ENCODE peak calls at places on chromosomes 11 and 22, in seven cellular contexts. One of them, this sample, is unnamed. For H3K4me1, the result is how much of the 10 kb centered on the place peaks cover.

GRCh38 chr11:20080032-20080685 is 80.1 kb downstream of the DBX1 start:
- DNase-seq in right lobe of liver: no peak
- DNase-seq in spleen: no peak
- DNase-seq in adrenal gland: no peak
- DNase-seq in uterus: no peak
- DNase-seq in ovary: no peak
- DNase-seq in transverse colon: no peak
- DNase-seq in this sample: no peak

GRCh38 chr22:22030493-22031182 is 48.1 kb upstream of the TOP3B start:
- DNase-seq in ovary: no peak
- DNase-seq in adrenal gland: no peak
- DNase-seq in spleen: peak
- DNase-seq in right lobe of liver: no peak
- DNase-seq in transverse colon: peak
- DNase-seq in uterus: peak
- DNase-seq in this sample: no peak

GRCh38 chr11:28472904-28473303 is 364.7 kb downstream of the METTL15 start:
- DNase-seq in transverse colon: no peak
- DNase-seq in ovary: no peak
- DNase-seq in uterus: no peak
- DNase-seq in right lobe of liver: no peak
- DNase-seq in adrenal gland: no peak
- DNase-seq in spleen: no peak
- DNase-seq in this sample: no peak

GRCh38 chr11:10931761-10932700 is 74.2 kb upstream of the ZBED5 start:
- DNase-seq in ovary: peak
- DNase-seq in spleen: no peak
- DNase-seq in right lobe of liver: no peak
- DNase-seq in transverse colon: peak
- DNase-seq in adrenal gland: peak
- DNase-seq in uterus: peak
- DNase-seq in this sample: no peak

GRCh38 chr11:79940976-79941735 is 500.3 kb upstream of the TENM4 start:
- DNase-seq in right lobe of liver: no peak
- DNase-seq in adrenal gland: no peak
- DNase-seq in spleen: no peak
- DNase-seq in ovary: no peak
- DNase-seq in transverse colon: no peak
- DNase-seq in uterus: no peak
- DNase-seq in this sample: no peak

GRCh38 chr11:103585911-103586310 is 450.5 kb upstream of the DDI1 start:
- DNase-seq in right lobe of liver: no peak
- DNase-seq in ovary: no peak
- DNase-seq in adrenal gland: no peak
- DNase-seq in uterus: no peak
- DNase-seq in transverse colon: no peak
- DNase-seq in spleen: no peak
- DNase-seq in this sample: peak

GRCh38 chr11:88100161-88100560 is 75.1 kb downstream of the RAB38 start:
- DNase-seq in ovary: no peak
- DNase-seq in right lobe of liver: no peak
- DNase-seq in adrenal gland: no peak
- DNase-seq in uterus: no peak
- DNase-seq in spleen: no peak
- DNase-seq in transverse colon: no peak
- DNase-seq in this sample: no peak

GRCh38 chr22:24435861-24436351 is 8.5 kb downstream of the ADORA2A start:
- DNase-seq in adrenal gland: peak
- DNase-seq in right lobe of liver: peak
- DNase-seq in transverse colon: no peak
- DNase-seq in ovary: no peak
- DNase-seq in spleen: peak
- DNase-seq in uterus: no peak
- DNase-seq in this sample: no peak

GRCh38 chr11:10693509-10694071 is at the start of gene IRAG1:
- DNase-seq in right lobe of liver: no peak
- DNase-seq in adrenal gland: peak
- DNase-seq in uterus: peak
- DNase-seq in transverse colon: peak
- DNase-seq in spleen: no peak
- DNase-seq in ovary: peak
- DNase-seq in this sample: no peak

GRCh38 chr11:119405986-119406385 is 17.0 kb downstream of the THY1 start:
- DNase-seq in uterus: no peak
- DNase-seq in right lobe of liver: no peak
- DNase-seq in ovary: no peak
- DNase-seq in adrenal gland: no peak
- DNase-seq in spleen: no peak
- DNase-seq in transverse colon: no peak
- DNase-seq in this sample: no peak

GRCh38 chr11:92180664-92181251 is 43.9 kb upstream of the FAT3 start:
- DNase-seq in right lobe of liver: no peak
- DNase-seq in adrenal gland: no peak
- DNase-seq in uterus: no peak
- DNase-seq in transverse colon: no peak
- DNase-seq in ovary: no peak
- DNase-seq in spleen: no peak
- DNase-seq in this sample: no peak

GRCh38 chr22:40177738-40178416 is at the start of gene TNRC6B:
- DNase-seq in adrenal gland: peak
- DNase-seq in ovary: peak
- DNase-seq in transverse colon: peak
- DNase-seq in spleen: peak
- DNase-seq in right lobe of liver: peak
- DNase-seq in uterus: peak
- DNase-seq in this sample: peak
- H3K4me1 ChIP-seq in adrenal gland: half or more
- H3K4me1 ChIP-seq in ovary: under half
- H3K4me1 ChIP-seq in transverse colon: half or more
- H3K4me1 ChIP-seq in spleen: half or more
- H3K4me1 ChIP-seq in right lobe of liver: under half
- H3K4me1 ChIP-seq in uterus: under half
- H3K4me1 ChIP-seq in this sample: half or more

GRCh38 chr22:49404576-49405199 is 423.0 kb downstream of the BRD1 start:
- DNase-seq in adrenal gland: no peak
- DNase-seq in spleen: peak
- DNase-seq in transverse colon: no peak
- DNase-seq in ovary: no peak
- DNase-seq in right lobe of liver: no peak
- DNase-seq in uterus: no peak
- DNase-seq in this sample: no peak
- TF ChIP-seq POLR2A in adrenal gland: no peak
- TF ChIP-seq POLR2A in spleen: no peak
- TF ChIP-seq POLR2A in transverse colon: no peak
- TF ChIP-seq POLR2A in ovary: no peak
- TF ChIP-seq POLR2A in right lobe of liver: no peak
- TF ChIP-seq POLR2A in uterus: no peak
- TF ChIP-seq POLR2A in this sample: no peak

GRCh38 chr11:18490736-18491485 is 35.3 kb downstream of the LDHAL6A start:
- DNase-seq in adrenal gland: no peak
- DNase-seq in transverse colon: no peak
- DNase-seq in right lobe of liver: no peak
- DNase-seq in ovary: no peak
- DNase-seq in spleen: no peak
- DNase-seq in uterus: no peak
- DNase-seq in this sample: no peak
- H3K27ac ChIP-seq in adrenal gland: no peak
- H3K27ac ChIP-seq in transverse colon: no peak
- H3K27ac ChIP-seq in right lobe of liver: no peak
- H3K27ac ChIP-seq in ovary: no peak
- H3K27ac ChIP-seq in spleen: no peak
- H3K27ac ChIP-seq in uterus: no peak
- H3K27ac ChIP-seq in this sample: peak

DNA sequence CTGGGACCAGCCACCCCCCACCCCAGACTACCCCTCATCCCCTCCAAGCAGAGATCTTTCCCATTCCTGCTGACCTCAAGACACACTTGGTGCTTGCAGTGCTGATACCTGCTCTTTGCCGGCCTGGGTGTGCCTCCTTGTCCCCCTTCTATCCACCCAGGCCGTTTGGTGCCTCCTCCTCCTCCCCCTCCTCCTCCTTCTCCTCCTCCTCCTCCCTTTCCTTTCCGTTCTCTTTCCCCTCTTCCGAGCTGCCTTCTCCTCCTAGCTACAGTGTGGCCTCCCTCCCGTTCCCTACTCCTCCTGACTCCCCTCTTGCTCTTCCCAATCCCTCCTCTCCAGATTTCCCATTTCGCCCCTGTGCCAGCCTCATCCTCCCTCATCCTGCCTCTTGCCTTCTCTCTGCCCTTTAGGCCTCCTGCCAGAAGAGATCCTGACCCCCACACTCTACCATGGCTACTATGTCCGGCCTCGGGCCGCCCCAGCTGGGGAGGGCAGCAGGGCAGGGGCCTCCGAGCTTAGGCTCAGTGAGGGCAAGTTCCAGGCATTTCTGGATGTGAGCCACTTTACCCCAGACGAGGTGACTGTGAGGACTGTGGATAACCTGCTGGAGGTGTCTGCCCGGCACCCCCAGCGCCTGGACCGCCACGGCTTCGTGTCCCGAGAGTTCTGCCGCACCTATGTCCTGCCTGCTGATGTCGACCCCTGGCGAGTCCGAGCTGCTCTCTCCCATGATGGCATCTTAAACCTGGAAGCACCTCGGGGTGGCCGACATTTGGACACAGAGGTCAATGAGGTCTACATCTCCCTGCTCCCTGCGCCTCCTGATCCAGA is 712 bp downstream of the HSPB2 start:
- DNase-seq in ovary: peak
- DNase-seq in right lobe of liver: no peak
- DNase-seq in transverse colon: no peak
- DNase-seq in uterus: peak
- DNase-seq in spleen: no peak
- DNase-seq in adrenal gland: no peak
- DNase-seq in this sample: peak
- H3K4me1 ChIP-seq in ovary: under half
- H3K4me1 ChIP-seq in right lobe of liver: under half
- H3K4me1 ChIP-seq in transverse colon: under half
- H3K4me1 ChIP-seq in uterus: under half
- H3K4me1 ChIP-seq in spleen: under half
- H3K4me1 ChIP-seq in adrenal gland: under half
- H3K4me1 ChIP-seq in this sample: half or more

GRCh38 chr22:45972091-45972867 is 4.7 kb downstream of the WNT7B start:
- DNase-seq in spleen: no peak
- DNase-seq in uterus: no peak
- DNase-seq in ovary: no peak
- DNase-seq in adrenal gland: no peak
- DNase-seq in transverse colon: no peak
- DNase-seq in right lobe of liver: no peak
- DNase-seq in this sample: no peak

GRCh38 chr22:45976351-45977002 is 485 bp downstream of the WNT7B start:
- DNase-seq in transverse colon: no peak
- DNase-seq in right lobe of liver: no peak
- DNase-seq in ovary: no peak
- DNase-seq in uterus: no peak
- DNase-seq in spleen: no peak
- DNase-seq in adrenal gland: no peak
- DNase-seq in this sample: no peak

GRCh38 chr22:45972868-45973212 is 4.1 kb downstream of the WNT7B start:
- DNase-seq in ovary: no peak
- DNase-seq in uterus: no peak
- DNase-seq in adrenal gland: no peak
- DNase-seq in right lobe of liver: no peak
- DNase-seq in transverse colon: no peak
- DNase-seq in spleen: no peak
- DNase-seq in this sample: no peak

GRCh38 chr22:45975266-45976161 is 1.4 kb downstream of the WNT7B start:
- DNase-seq in uterus: no peak
- DNase-seq in spleen: no peak
- DNase-seq in transverse colon: no peak
- DNase-seq in right lobe of liver: no peak
- DNase-seq in ovary: no peak
- DNase-seq in adrenal gland: no peak
- DNase-seq in this sample: no peak

GRCh38 chr22:45974498-45974897 is 2.5 kb downstream of the WNT7B start:
- DNase-seq in right lobe of liver: no peak
- DNase-seq in uterus: no peak
- DNase-seq in adrenal gland: no peak
- DNase-seq in transverse colon: no peak
- DNase-seq in spleen: no peak
- DNase-seq in ovary: no peak
- DNase-seq in this sample: no peak
- TF ChIP-seq POLR2A in right lobe of liver: no peak
- TF ChIP-seq POLR2A in uterus: no peak
- TF ChIP-seq POLR2A in adrenal gland: no peak
- TF ChIP-seq POLR2A in transverse colon: no peak
- TF ChIP-seq POLR2A in spleen: no peak
- TF ChIP-seq POLR2A in ovary: no peak
- TF ChIP-seq POLR2A in this sample: no peak